ENCODE peak calls at places on chromosomes 2 and 18, in seven cellular contexts. K is neuronal stem cell, S is IMR-90, U is mesendoderm, B is H1, L is trophoblast cell, H is H9. J is an unnamed sample.

GRCh38 chr2:158575051-158575635 is 118.4 kb downstream of the PKP4 start:
- DNase-seq in K (no peak), S (peak; percentile 3), U (no peak), B (no peak), L (peak; percentile 4), H (no peak), J (peak; percentile 9)

GRCh38 chr2:104406273-104406726 is 447.6 kb upstream of the POU3F3 start:
- DNase-seq in K (no peak), S (no peak), U (no peak), B (no peak), L (no peak), H (no peak), J (no peak)

GRCh38 chr2:191217580-191217979 is 27.6 kb upstream of the MYO1B start:
- DNase-seq in K (no peak), S (peak; percentile 76), U (peak; percentile 89), B (no peak), L (no peak), H (no peak), J (peak; percentile 75)

GRCh38 chr2:148259674-148260073 is 238.8 kb downstream of the MBD5 start:
- DNase-seq in K (no peak), S (peak; percentile 40), U (peak; percentile 53), B (no peak), L (peak; percentile 34), H (no peak), J (no peak)

GRCh38 chr2:190159453-190159852 is 96.9 kb upstream of the MSTN start:
- DNase-seq in K (no peak), S (peak; percentile 58), U (no peak), B (no peak), L (peak; percentile 78), H (no peak), J (no peak)

GRCh38 chr18:8635087-8635486 is 25.9 kb downstream of the RAB12 start:
- DNase-seq in K (no peak), S (peak; percentile 56), U (no peak), B (no peak), L (no peak), H (no peak), J (no peak)

GRCh38 chr2:170813611-170814550 is 2.8 kb upstream of the GAD1 start:
- DNase-seq in K (peak; percentile 80), S (peak; percentile 44), U (peak; percentile 97), B (no peak), L (peak; percentile 49), H (peak; percentile 91), J (peak; percentile 71)

GRCh38 chr2:102520009-102520408 is 47.0 kb downstream of the SLC9A4 start:
- DNase-seq in K (peak; percentile 18), S (peak; percentile 17), U (peak; percentile 58), B (no peak), L (peak; percentile 70), H (peak; percentile 47), J (no peak)

GRCh38 chr2:205034034-205034433 is 488.8 kb downstream of the PARD3B start:
- DNase-seq in K (no peak), S (no peak), U (no peak), B (no peak), L (no peak), H (no peak), J (peak; percentile 22)

GRCh38 chr2:188986839-188987238 is 12.7 kb downstream of the COL3A1 start:
- DNase-seq in K (no peak), S (peak; percentile 51), U (no peak), B (no peak), L (peak; percentile 44), H (no peak), J (no peak)

GRCh38 chr2:63755216-63755615 is 86.5 kb upstream of the UGP2 start:
- DNase-seq in K (no peak), S (peak; percentile 17), U (no peak), B (no peak), L (no peak), H (no peak), J (no peak)

GRCh38 chr18:29449424-29449823 is 1272.5 kb upstream of the CDH2 start:
- DNase-seq in K (no peak), S (peak; percentile 16), U (no peak), B (no peak), L (no peak), H (no peak), J (peak; percentile 38)

GRCh38 chr2:28274911-28275685 is 117.6 kb upstream of the FOSL2 start:
- DNase-seq in K (no peak), S (peak; percentile 98), U (peak; percentile 89), B (peak; percentile 17), L (peak; percentile 43), H (peak; percentile 47), J (peak; percentile 99)

GRCh38 chr18:35949903-35950627 is 22.4 kb upstream of the RMP24 start:
- DNase-seq in K (peak; percentile 77), S (peak; percentile 59), U (peak; percentile 86), B (no peak), L (peak; percentile 86), H (peak; percentile 71), J (peak; percentile 78)

GRCh38 chr2:223669453-223670225 is 67.5 kb upstream of the SCG2 start:
- DNase-seq in K (no peak), S (peak; percentile 60), U (no peak), B (no peak), L (peak; percentile 70), H (no peak), J (peak; percentile 50)

GRCh38 chr2:203327582-203327917 is 644 bp upstream of the ABI2 start:
- DNase-seq in K (no peak), S (no peak), U (no peak), B (no peak), L (no peak), H (no peak), J (no peak)

GRCh38 chr2:953975-954686 is 3.5 kb downstream of the SNTG2 start:
- DNase-seq in K (no peak), S (peak; percentile 26), U (no peak), B (no peak), L (peak; percentile 10), H (no peak), J (peak; percentile 2)

GRCh38 chr2:76212305-76212985 is 501.7 kb upstream of the GCFC2 start:
- DNase-seq in K (no peak), S (no peak), U (no peak), B (no peak), L (no peak), H (no peak), J (no peak)

GRCh38 chr2:3655871-3656761 is 1.9 kb upstream of the ALLC start:
- DNase-seq in K (no peak), S (no peak), U (no peak), B (no peak), L (no peak), H (no peak), J (no peak)

GRCh38 chr2:99862566-99862965 is 279.8 kb downstream of the AFF3 start:
- DNase-seq in K (no peak), S (no peak), U (no peak), B (no peak), L (no peak), H (no peak), J (no peak)

GRCh38 chr2:56981554-56981953 is 797.8 kb downstream of the CCDC85A start:
- DNase-seq in K (no peak), S (no peak), U (no peak), B (no peak), L (no peak), H (no peak), J (peak; percentile 24)
- H3K23ac ChIP-seq in K (no peak overlapping the region), S (no peak overlapping the region), U (no peak overlapping the region), B (no peak overlapping the region), L (no peak overlapping the region), H (no peak overlapping the region), J (no peak overlapping the region)

GRCh38 chr18:2316686-2317308 is 254.5 kb downstream of the METTL4 start:
- DNase-seq in K (no peak), S (no peak), U (no peak), B (no peak), L (no peak), H (no peak), J (no peak)

GRCh38 chr18:2312440-2312839 is 258.9 kb downstream of the METTL4 start:
- DNase-seq in K (no peak), S (no peak), U (no peak), B (no peak), L (no peak), H (no peak), J (no peak)

GRCh38 chr18:2316082-2316481 is 255.2 kb downstream of the METTL4 start:
- DNase-seq in K (no peak), S (no peak), U (no peak), B (no peak), L (no peak), H (no peak), J (no peak)

GRCh38 chr18:2310824-2311349 is 260.4 kb downstream of the METTL4 start:
- DNase-seq in K (no peak), S (no peak), U (no peak), B (no peak), L (no peak), H (no peak), J (no peak)

DNA sequence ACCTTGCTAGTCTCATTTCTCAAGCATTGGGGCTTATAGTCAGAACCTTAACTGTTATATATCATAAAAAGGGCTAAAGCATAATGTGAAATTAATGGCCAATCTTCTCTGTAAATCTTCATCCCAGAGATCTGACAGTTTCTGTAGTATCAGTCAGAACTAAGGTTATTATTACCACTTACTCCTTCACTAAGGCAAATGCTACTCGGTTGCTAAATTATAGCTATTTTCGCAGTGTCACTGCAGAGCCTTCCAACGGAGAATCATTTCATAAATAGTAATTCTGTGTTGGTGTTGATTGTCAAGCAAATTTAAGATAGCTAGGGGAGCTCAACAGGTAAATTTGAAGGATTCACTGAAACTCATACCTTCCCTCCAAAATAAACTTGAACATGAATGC is 258.0 kb downstream of the METTL4 start:
- DNase-seq in K (no peak), S (no peak), U (no peak), B (no peak), L (no peak), H (no peak), J (no peak)
- H3K4me2 ChIP-seq in K (no peak overlapping the region), S (no peak overlapping the region), U (no peak overlapping the region), B (no peak overlapping the region), L (no peak overlapping the region), H (no peak overlapping the region), J (no peak overlapping the region)

DNA sequence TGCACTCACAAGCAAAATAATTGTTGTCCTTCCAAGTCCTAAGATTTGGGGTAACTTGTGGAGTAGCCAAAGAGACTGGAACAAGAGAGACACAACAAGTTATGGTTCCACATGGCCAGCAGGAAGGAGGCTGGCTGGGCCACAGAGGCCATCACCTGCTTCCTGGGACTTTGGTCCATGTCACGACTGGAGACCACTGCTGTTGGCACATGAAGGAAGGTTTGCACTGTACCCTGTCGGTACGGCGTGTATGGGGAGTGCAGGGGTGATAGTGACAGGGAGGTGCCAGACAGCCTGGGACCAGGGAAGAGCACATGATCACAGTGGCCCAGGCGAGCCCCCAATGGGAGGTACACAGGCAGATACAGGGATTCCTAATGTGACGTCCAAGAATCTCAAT is 15.5 kb downstream of the SLC66A2 start:
- DNase-seq in K (no peak), S (no peak), U (no peak), B (no peak), L (no peak), H (peak; percentile 9), J (no peak)
- H3K23ac ChIP-seq in K (no peak overlapping the region), S (no peak overlapping the region), U (no peak overlapping the region), B (no peak overlapping the region), L (no peak overlapping the region), H (no peak overlapping the region), J (no peak overlapping the region)

GRCh38 chr2:18763338-18763737 is 174.0 kb upstream of the NT5C1B start:
- DNase-seq in K (no peak), S (peak; percentile 50), U (no peak), B (no peak), L (no peak), H (no peak), J (peak; percentile 27)
- H3K4me2 ChIP-seq in K (no peak overlapping the region), S (no peak overlapping the region), U (no peak overlapping the region), B (no peak overlapping the region), L (no peak overlapping the region), H (no peak overlapping the region), J (no peak overlapping the region)